ENCODE peak calls at places on chromosomes 1 and 21, in seven cellular contexts. U, G, Y, H, P, K and W are unnamed samples.

GRCh38 chr1:147849097-147849873 is 53.3 kb upstream of the GJA8 start:
- DNase-seq in P (no peak), K (no peak), G (no peak), U (no peak), H (no peak), Y (no peak), W (no peak)

GRCh38 chr1:1179339-1179982 is 5.8 kb downstream of the TTLL10 start:
- DNase-seq in G (no peak), U (no peak), P (no peak), K (no peak), Y (no peak), H (no peak), W (no peak)

GRCh38 chr1:6001992-6002576 is 9.9 kb upstream of the NPHP4 start:
- DNase-seq in Y (no peak), K (peak), H (no peak), G (peak), U (no peak), P (no peak), W (no peak)

GRCh38 chr1:89908993-89909436 is 85.9 kb upstream of the ZNF326 start:
- DNase-seq in Y (no peak), K (no peak), H (no peak), P (peak), U (no peak), G (no peak), W (no peak)

GRCh38 chr1:72442251-72442650 is 159.9 kb upstream of the NEGR1 start:
- DNase-seq in H (no peak), P (no peak), K (no peak), G (no peak), U (no peak), Y (no peak), W (no peak)

GRCh38 chr21:45699966-45700365 is 56.4 kb downstream of the PCBP3 start:
- DNase-seq in K (no peak), Y (no peak), G (no peak), H (no peak), P (no peak), U (no peak), W (no peak)

GRCh38 chr1:1620433-1621139 is 5.3 kb downstream of the MIB2 start:
- DNase-seq in K (no peak), H (no peak), G (no peak), U (no peak), P (peak), Y (no peak), W (no peak)

GRCh38 chr1:107572674-107573205 is 392.2 kb downstream of the VAV3 start:
- DNase-seq in G (no peak), U (no peak), H (no peak), P (no peak), Y (no peak), K (peak), W (no peak)

GRCh38 chr1:177873238-177873637 is 96.6 kb downstream of the SEC16B start:
- DNase-seq in G (no peak), K (no peak), Y (no peak), P (no peak), U (no peak), H (no peak), W (no peak)

GRCh38 chr1:87744056-87744455 is 415.4 kb downstream of the LMO4 start:
- DNase-seq in U (no peak), G (no peak), P (no peak), H (no peak), K (no peak), Y (no peak), W (no peak)

GRCh38 chr1:3645247-3645646 is 4.7 kb downstream of the WRAP73 start:
- DNase-seq in H (no peak), P (no peak), U (no peak), Y (no peak), K (no peak), G (no peak), W (peak)

GRCh38 chr1:233240367-233240766 is 55.2 kb downstream of the PCNX2 start:
- DNase-seq in U (no peak), Y (no peak), G (no peak), H (no peak), K (no peak), P (no peak), W (no peak)

GRCh38 chr1:41169799-41170180 is 72.3 kb downstream of the SCMH1 start:
- DNase-seq in P (no peak), G (no peak), K (no peak), H (no peak), U (no peak), Y (no peak), W (no peak)

GRCh38 chr1:63866085-63866484 is 92.3 kb downstream of the ROR1 start:
- DNase-seq in Y (no peak), H (no peak), K (no peak), U (no peak), P (no peak), G (no peak), W (no peak)

GRCh38 chr1:165696625-165697100 is 1.7 kb downstream of the ALDH9A1 start:
- DNase-seq in G (peak), U (no peak), H (peak), P (no peak), K (no peak), Y (no peak), W (no peak)

GRCh38 chr1:118783095-118783758 is 204.9 kb downstream of the TBX15 start:
- DNase-seq in K (no peak), G (peak), U (no peak), Y (no peak), P (no peak), H (no peak), W (no peak)

GRCh38 chr1:111406325-111406768 is 21.2 kb downstream of the OVGP1 start:
- DNase-seq in P (peak), K (no peak), H (peak), U (no peak), Y (no peak), G (peak), W (no peak)

DNA sequence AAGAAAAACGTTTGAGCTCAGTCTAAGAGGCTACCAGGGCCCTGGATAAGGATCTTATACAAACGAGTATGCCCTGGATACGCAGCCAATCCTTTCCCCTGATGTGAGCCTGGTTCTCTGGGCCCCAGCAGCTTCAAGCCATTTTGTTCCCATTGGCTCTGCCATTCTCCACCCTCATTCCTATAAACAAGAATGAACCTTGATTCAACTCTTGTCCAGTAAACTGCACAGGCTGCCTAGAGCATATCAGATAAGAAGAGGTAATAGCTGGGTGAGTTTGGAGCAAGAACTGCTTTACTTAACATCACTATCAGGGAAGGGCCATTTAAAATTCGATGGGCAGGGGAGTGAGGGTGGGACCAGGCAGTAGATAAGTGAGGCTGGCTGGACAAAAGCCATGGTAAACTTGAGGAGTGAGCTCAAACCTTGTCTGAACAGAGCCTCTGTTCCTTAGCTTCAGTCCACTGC is 11.3 kb downstream of the BTG2 start:
- DNase-seq in U (no peak), G (peak), Y (no peak), K (peak), H (peak), P (no peak), W (peak)
- TF ChIP-seq POLR2A in U (no peak), G (peak), Y (no peak), K (peak), H (no peak), P (no peak), W (no peak)

GRCh38 chr1:243487036-243487648 is 231.3 kb downstream of the SDCCAG8 start:
- DNase-seq in H (no peak), Y (no peak), K (no peak), U (no peak), G (no peak), P (no peak), W (no peak)

GRCh38 chr1:243489681-243490080 is 233.8 kb downstream of the SDCCAG8 start:
- DNase-seq in K (no peak), G (no peak), Y (no peak), H (no peak), U (no peak), P (no peak), W (no peak)

GRCh38 chr1:243489164-243489527 is 233.3 kb downstream of the SDCCAG8 start:
- DNase-seq in P (no peak), H (no peak), K (no peak), G (no peak), U (no peak), Y (no peak), W (no peak)

GRCh38 chr1:243488459-243489163 is 232.8 kb downstream of the SDCCAG8 start:
- DNase-seq in U (no peak), Y (no peak), K (no peak), H (no peak), P (no peak), G (no peak), W (no peak)

GRCh38 chr1:243487649-243488227 is 231.9 kb downstream of the SDCCAG8 start:
- DNase-seq in U (no peak), P (no peak), G (peak), K (peak), Y (peak), H (no peak), W (no peak)
- H3K27ac ChIP-seq in U (no peak), P (no peak), G (no peak), K (no peak), Y (peak), H (no peak), W (no peak)

DNA sequence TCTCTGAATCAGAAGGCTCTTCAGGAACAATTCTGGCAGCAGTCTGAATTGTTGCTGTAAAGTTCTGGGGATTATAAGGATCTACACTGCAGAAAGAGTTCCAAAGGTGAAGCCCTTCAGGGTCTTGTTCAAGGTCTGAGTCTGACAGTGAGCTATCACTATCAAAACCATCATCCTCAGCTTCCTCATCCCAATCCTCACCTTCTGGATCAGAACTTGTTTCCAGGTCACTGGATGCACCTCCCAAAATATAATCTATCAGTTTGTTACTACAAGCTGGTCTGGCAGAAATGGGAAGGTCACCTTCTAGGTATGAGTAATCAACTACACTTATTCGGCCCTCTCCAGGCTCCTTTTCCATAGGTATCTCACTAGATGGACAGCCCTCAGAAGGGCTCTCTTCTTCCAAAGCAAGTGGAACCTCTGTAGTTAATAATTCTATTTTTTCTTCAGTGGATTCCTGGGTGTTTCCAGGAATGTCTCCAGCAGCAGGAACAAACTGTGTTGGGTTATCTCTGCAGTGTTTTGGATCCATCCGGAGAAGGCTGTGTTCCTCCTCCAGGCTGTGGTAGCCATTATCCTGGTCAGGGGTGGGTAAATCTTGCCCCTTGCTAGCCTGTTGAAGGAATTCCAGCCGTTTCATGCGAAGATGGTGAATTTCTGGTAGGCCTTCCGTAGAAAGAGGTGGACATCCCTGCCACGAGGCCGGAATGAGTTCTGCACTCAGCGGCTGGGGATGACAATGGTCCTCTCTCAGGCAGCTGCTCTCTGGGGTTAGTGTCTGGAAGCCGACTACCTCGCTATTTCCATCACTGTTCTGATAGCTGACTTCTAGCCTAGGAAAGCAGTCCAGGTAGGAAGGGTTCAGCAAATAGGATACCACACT is 1.5 kb downstream of the PPP1R15B start:
- DNase-seq in Y (no peak), P (no peak), U (no peak), G (no peak), H (no peak), K (no peak), W (no peak)
- TF ChIP-seq POLR2A in Y (no peak), P (no peak), U (no peak), G (no peak), H (no peak), K (no peak), W (no peak)

GRCh38 chr1:162662013-162662412 is 29.7 kb downstream of the DDR2 start:
- DNase-seq in G (no peak), K (no peak), U (no peak), Y (no peak), H (no peak), P (no peak), W (no peak)

GRCh38 chr1:162663589-162664030 is 31.3 kb downstream of the DDR2 start:
- DNase-seq in H (peak), P (no peak), U (no peak), Y (no peak), K (peak), G (peak), W (no peak)

GRCh38 chr1:162663086-162663485 is 30.8 kb downstream of the DDR2 start:
- DNase-seq in G (no peak), H (no peak), Y (no peak), P (no peak), U (no peak), K (no peak), W (no peak)

GRCh38 chr1:162661336-162661735 is 29.1 kb downstream of the DDR2 start:
- DNase-seq in P (no peak), U (no peak), H (no peak), K (no peak), G (no peak), Y (no peak), W (no peak)

DNA sequence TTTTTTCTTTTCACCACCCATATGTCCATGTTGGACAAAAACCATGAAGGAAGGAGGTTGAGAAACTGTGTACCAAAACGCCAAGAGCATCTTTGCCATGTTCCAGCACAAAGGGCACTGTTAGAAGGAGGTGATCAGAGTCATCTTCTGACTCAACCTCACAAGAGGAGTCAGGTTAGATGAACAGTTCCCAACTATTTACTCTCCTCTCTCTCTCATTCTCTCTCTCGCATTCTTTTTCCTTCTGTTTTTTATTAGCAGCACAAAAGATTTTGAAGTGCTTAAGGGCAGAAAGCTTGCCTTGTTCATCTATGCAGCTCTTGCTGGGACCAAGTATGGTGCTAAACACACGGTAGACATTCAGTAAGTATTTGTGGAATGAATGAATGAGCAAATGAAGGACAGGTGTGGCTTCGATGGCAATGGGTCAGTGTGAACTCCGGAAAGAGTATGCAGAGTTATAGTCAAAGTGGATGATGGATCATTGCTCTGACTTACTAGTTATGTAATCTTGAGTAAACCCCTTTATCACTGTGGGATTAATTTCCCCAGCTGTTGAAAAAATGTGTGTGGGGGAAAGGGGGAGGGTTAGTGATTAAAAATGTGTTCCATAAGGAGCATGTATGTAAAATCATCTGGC is 33.9 kb downstream of the DDR2 start:
- DNase-seq in H (no peak), U (no peak), K (no peak), P (no peak), G (no peak), Y (no peak), W (no peak)
- H3K27ac ChIP-seq in H (no peak), U (no peak), K (peak), P (no peak), G (no peak), Y (no peak), W (peak)

DNA sequence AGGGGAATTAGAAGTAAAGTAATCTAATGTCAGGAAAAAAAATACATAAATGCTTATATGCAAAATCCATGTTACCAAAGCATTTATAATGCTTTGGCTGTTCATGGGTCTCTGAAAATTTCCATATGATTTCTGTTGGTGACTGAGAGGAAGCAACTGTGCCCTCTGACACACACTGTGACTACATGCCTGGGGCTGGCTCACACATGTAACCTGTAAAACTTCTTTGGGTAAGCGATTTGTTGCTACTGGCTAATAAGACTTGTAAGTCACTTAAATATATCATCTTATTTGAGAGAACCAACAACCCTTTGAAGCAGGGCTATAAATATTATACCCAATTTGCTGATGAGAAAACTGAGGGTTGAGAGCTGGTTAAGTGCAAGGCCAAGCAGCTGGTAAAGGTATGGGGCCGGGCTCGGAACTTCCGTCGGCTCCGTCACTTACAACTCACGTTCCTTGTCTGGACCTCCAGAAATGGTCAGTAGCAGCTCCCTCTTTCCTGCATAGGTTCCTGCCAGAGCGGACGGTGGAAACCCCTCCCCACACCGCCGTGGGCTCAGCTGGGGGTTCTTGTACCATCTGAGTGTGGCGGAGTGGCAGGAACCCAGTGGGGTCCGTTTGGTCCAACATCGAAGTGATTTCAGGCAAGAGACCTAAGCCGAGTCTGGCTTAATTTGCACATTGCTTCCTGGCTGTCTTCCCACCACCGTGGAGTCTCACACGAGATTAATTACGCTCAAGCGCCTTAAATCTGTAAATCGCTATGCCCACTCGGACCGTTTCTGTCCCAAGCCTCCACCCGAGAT is 714 bp downstream of the DFFA start:
- DNase-seq in Y (no peak), U (no peak), K (no peak), G (no peak), P (no peak), H (no peak), W (peak)
- TF ChIP-seq POLR2A in Y (no peak), U (no peak), K (no peak), G (no peak), P (no peak), H (no peak), W (no peak)

DNA sequence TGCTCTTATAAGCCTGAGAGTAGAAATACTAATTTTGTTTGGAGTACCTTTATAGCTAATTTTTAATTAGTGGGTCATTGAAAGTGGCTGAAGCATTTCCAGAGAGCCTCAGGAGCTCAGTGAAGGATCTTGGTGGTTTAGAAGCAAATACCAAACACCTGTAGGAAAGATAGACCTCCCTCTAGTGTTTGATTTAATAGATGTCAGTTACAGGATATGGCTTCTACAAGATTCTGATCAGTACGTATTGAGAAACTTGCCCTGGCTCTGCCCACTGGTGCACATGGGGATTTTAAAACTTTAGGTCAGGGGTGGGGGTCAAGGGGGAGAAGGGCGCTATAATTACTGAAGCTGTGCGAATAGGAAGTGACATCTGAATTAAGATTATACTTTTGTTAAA is 122.2 kb downstream of the POU2F1 start:
- DNase-seq in U (no peak), P (no peak), K (no peak), Y (peak), G (no peak), H (no peak), W (no peak)
- H3K27ac ChIP-seq in U (no peak), P (no peak), K (no peak), Y (no peak), G (no peak), H (no peak), W (no peak)

DNA sequence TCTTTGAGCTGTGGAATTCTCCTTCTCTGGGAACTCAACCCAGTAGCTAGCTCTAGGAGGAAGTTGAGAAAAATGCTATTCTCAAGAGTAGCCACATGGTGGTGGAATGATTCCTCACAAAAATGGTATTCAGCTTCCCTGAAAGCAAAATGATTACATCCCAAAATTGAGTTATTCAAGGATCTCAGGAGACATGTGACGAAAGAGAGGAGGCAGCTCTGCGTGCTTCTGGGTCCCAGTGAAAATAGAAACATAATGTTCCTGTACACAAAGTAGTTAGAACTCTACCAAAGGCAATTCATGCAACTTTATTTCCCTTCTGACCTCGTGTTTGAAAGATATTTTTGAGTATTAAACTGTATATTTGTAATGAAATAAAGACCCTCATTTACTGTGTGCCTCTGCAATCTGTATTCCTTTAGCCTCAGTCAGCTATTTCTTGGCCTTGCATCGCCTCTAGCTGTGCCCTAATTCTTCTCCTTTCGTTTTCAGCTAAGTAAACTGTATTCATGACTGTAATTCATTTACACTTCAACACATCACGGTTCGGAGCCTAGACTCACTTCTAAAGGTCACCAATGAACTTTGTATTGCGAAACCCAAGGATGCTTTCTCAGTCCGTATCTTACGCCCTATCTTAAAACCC is 167.3 kb downstream of the FASLG start:
- DNase-seq in U (no peak), G (peak), Y (peak), P (no peak), K (peak), H (no peak), W (no peak)
- TF ChIP-seq POLR2A in U (no peak), G (no peak), Y (no peak), P (no peak), K (no peak), H (no peak), W (no peak)

DNA sequence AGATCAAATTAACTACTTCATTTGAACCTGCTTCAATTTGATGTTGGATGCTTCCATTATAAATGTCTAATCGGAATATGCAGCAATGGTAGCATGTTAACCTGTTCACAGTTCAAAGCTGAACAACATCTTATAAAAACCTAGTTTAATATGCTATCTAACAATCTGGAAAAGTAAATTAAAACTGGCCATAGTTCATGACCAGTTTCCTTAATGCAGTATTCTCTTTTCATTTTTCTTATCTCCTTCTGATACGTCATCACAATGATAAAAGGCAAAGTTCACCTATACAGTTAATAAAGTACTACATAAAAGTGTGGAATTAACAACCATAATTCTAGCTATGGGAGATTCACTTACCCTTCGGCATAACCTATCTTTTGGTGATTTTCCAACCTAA is 65.1 kb downstream of the IARS2 start:
- DNase-seq in Y (no peak), K (no peak), P (no peak), G (no peak), H (no peak), U (no peak), W (no peak)
- H3K27ac ChIP-seq in Y (no peak), K (no peak), P (no peak), G (no peak), H (no peak), U (no peak), W (no peak)